ENCODE peak calls at places on chromosomes 4 and X, in six cellular contexts. V is coronary artery, I is suprapubic skin, T is heart left ventricle, P is NCI-H2029 treated with DMSO at 0.1 percent for 48 hours, G is lung. Z is an unnamed sample.

GRCh38 chr4:156118821-156119220 is 165.2 kb upstream of the CTSO start:
- DNase-seq in P (no peak), V (no peak), G (no peak), I (no peak), T (no peak), Z (no peak)

GRCh38 chrX:140447150-140447549 is 57.7 kb downstream of the SOX3 start:
- DNase-seq in P (no peak), I (no peak), V (no peak), G (no peak), T (no peak), Z (no peak)

GRCh38 chr4:124053872-124054538 is 657.4 kb downstream of the SPRY1 start:
- DNase-seq in G (no peak), T (no peak), P (no peak), V (no peak), I (no peak), Z (no peak)

GRCh38 chr4:102168580-102168979 is 176.7 kb downstream of the SLC39A8 start:
- DNase-seq in T (no peak), P (no peak), G (no peak), I (no peak), V (no peak), Z (no peak)

GRCh38 chr4:43560047-43560446 is 667.5 kb downstream of the GRXCR1 start:
- DNase-seq in G (no peak), P (no peak), V (no peak), I (no peak), T (no peak), Z (no peak)

GRCh38 chrX:69297521-69297920 is 132.3 kb upstream of the PJA1 start:
- DNase-seq in G (no peak), V (no peak), T (no peak), I (no peak), P (no peak), Z (no peak)

GRCh38 chr4:85603437-85604336 is 128.7 kb downstream of the ARHGAP24 start:
- DNase-seq in G (no peak), V (no peak), I (no peak), P (peak; percentile 73), T (no peak), Z (no peak)

GRCh38 chr4:39931441-39931901 is 46.2 kb downstream of the PDS5A start:
- DNase-seq in V (no peak), T (no peak), I (no peak), G (no peak), P (peak; percentile 15), Z (no peak)

GRCh38 chr4:145988628-145989027 is 50.0 kb upstream of the ZNF827 start:
- DNase-seq in I (no peak), G (no peak), V (no peak), P (no peak), T (no peak), Z (no peak)

GRCh38 chr4:15075875-15076274 is 73.6 kb downstream of the CPEB2 start:
- DNase-seq in P (no peak), T (no peak), V (no peak), G (no peak), I (no peak), Z (no peak)

GRCh38 chr4:6473264-6474052 is 1.0 kb upstream of the PPP2R2C start:
- DNase-seq in V (peak; percentile 57), T (no peak), I (peak; percentile 50), P (no peak), G (no peak), Z (peak; percentile 60)

GRCh38 chrX:148228521-148228920 is 247.4 kb downstream of the FMR1NB start:
- DNase-seq in I (no peak), P (no peak), G (no peak), T (no peak), V (no peak), Z (no peak)

GRCh38 chr4:175671491-175671934 is 140.6 kb downstream of the GPM6A start:
- DNase-seq in G (no peak), T (no peak), P (no peak), V (no peak), I (no peak), Z (peak; percentile 83)

GRCh38 chrX:18721683-18722499 is 14.4 kb downstream of the PPEF1 start:
- DNase-seq in G (no peak), P (no peak), I (no peak), V (no peak), T (no peak), Z (no peak)

GRCh38 chr4:6021831-6022606 is 3.8 kb upstream of the C4orf50 start:
- DNase-seq in I (no peak), P (no peak), G (no peak), V (no peak), T (no peak), Z (no peak)